ENCODE peak calls at places on chromosomes 13 and 19, in nine cellular contexts. M, S, Q, O, N, E, K, I and B are unnamed samples.

GRCh38 chr13:33721719-33722118 is 96.2 kb upstream of the RFC3 start:
- DNase-seq in Q (no peak), S (no peak), I (peak; percentile 82), M (no peak), N (no peak), E (no peak), O (peak; percentile 82), K (no peak), B (no peak)

GRCh38 chr13:85148009-85148408 is 651.2 kb downstream of the SLITRK6 start:
- DNase-seq in N (no peak), S (peak; percentile 87), E (peak; percentile 5), M (no peak), O (peak; percentile 41), Q (no peak), I (no peak), K (peak; percentile 86), B (no peak)

GRCh38 chr13:36029171-36029570 is 102.0 kb downstream of the DCLK1 start:
- DNase-seq in S (no peak), E (peak; percentile 47), Q (no peak), M (no peak), N (no peak), O (peak; percentile 83), I (peak; percentile 82), K (no peak), B (no peak)

GRCh38 chr13:80168089-80168850 is 172.7 kb downstream of the SPRY2 start:
- DNase-seq in O (peak; percentile 11), K (peak; percentile 49), Q (no peak), S (no peak), I (peak; percentile 17), N (no peak), E (no peak), M (no peak), B (no peak)

GRCh38 chr19:17447704-17448189 is 721 bp downstream of the TMEM221 start:
- DNase-seq in I (no peak), N (no peak), M (no peak), O (no peak), K (no peak), Q (no peak), S (no peak), E (no peak), B (no peak)

GRCh38 chr19:48123907-48124675 is 13.5 kb upstream of the PLA2G4C start:
- DNase-seq in I (peak; percentile 90), O (peak; percentile 31), K (peak; percentile 70), Q (peak; percentile 32), E (peak; percentile 76), N (no peak), S (peak; percentile 78), M (peak; percentile 58), B (no peak)

GRCh38 chr13:77359171-77359570 is 32.3 kb upstream of the MYCBP2 start:
- DNase-seq in N (no peak), K (no peak), O (no peak), E (no peak), M (no peak), Q (no peak), S (no peak), I (peak; percentile 33), B (no peak)

GRCh38 chr13:114303700-114304327 is 10.5 kb upstream of the CHAMP1 start:
- DNase-seq in N (no peak), S (no peak), O (no peak), I (no peak), E (no peak), M (no peak), K (no peak), Q (no peak), B (no peak)

DNA sequence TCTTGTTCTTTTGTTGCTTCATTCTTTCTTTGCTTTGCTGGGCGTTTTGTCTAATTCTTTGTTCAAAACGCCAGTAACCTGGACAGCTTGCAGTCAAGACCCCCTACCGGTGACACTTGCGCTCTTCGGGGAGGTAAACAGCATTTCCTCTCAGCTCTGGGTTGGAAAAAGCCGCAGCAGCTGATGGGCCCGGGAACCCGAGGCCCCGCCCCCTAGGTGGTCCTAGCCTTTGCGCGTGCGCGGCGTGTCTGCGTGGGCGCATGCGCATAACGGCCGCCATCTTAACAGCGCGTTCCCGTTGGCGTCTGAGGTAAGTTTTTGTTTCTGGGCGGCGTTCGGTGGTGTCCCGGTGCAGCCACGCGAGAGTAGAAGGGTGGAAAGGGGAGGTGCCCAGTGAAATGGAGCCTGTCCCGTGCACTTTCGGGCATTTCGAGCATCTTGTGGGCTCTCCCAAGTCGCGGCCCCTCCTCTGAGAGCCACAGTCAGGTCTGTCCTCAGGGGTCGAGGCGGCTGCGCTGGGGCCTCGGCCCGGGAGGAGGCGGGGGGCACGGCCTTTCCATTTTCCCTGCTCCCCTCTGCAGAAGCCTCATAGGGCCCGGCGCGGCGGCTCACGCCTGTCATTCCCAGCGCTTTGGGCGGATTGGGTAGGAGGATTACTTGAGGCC is at the start of gene ZNF559:
- DNase-seq in Q (peak; percentile 96), S (peak; percentile 97), M (peak; percentile 94), O (peak; percentile 98), I (peak; percentile 98), K (peak; percentile 96), E (peak; percentile 95), N (peak; percentile 89), B (peak; percentile 95)
- TF ChIP-seq CTCF in Q (peak; percentile 67), S (peak; percentile 52), M (peak; percentile 17), O (peak; percentile 51), I (peak; percentile 31), K (peak; percentile 43), E (no peak), N (no peak), B (peak; percentile 63)

GRCh38 chr19:6313398-6313969 is 19.9 kb downstream of the ACER1 start:
- DNase-seq in I (no peak), N (no peak), Q (no peak), K (no peak), S (no peak), O (no peak), E (no peak), M (no peak), B (no peak)

GRCh38 chr19:6312018-6312417 is 21.4 kb downstream of the ACER1 start:
- DNase-seq in Q (no peak), S (no peak), M (no peak), O (no peak), K (no peak), E (no peak), I (no peak), N (no peak), B (no peak)
- TF ChIP-seq CTCF in Q (no peak), S (peak; percentile 17), M (no peak), O (peak; percentile 22), K (no peak), E (no peak), I (no peak), N (no peak), B (no peak)

DNA sequence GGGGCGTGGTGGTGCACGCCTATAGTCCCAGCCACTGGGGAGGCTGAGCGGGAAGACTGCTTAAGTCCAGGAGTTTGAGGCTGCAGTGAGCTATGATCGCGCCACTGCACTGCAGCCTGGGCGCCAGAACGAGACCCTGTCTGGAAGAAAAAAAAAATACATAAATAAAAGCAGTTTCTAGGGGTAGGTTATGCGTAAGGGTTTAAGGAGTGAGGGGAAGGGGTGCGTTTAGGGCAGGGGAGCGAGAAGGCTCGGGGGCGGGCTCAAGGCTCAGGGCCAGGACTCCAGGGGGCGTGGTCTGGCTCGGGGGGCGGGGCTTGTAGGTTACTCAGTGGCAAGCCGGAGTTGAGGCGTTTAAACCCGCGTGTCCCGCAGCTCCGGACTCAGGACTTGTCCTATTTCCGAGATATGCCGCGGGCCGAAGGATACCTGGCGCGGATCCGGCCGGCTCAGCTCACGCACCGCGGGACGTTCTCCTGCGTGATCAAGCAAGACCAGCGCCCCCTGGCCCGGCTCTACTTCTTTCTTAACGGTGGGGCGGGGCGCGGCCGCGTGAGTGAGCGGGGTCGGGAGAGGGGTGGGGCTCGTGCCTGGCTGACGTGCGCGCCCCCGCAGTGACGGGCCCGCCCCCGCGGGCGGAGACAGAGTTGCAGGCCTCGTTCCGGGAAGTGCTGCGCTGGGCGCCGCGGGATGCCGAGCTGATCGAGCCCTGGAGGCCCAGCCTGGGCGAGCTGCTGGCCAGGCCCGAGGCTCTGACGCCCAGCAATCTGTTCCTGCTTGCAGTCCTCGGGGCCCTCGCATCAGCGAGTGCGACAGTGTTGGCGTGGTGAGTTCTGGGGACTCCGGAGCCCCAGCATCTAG is 10.8 kb downstream of the SPACA6 start:
- DNase-seq in S (peak; percentile 97), N (peak; percentile 97), O (peak; percentile 98), K (peak; percentile 96), Q (peak; percentile 93), E (peak; percentile 95), I (peak; percentile 92), M (peak; percentile 98), B (peak; percentile 98)
- TF ChIP-seq CTCF in S (peak; percentile 65), N (no peak), O (peak; percentile 62), K (peak; percentile 62), Q (peak; percentile 64), E (no peak), I (peak; percentile 40), M (peak; percentile 46), B (peak; percentile 79)

GRCh38 chr13:74015137-74015536 is 119.1 kb downstream of the KLF12 start:
- DNase-seq in M (no peak), O (peak; percentile 31), S (no peak), Q (no peak), K (no peak), N (no peak), E (peak; percentile 3), I (peak; percentile 41), B (no peak)
- TF ChIP-seq CTCF in M (no peak), O (peak; percentile 36), S (peak; percentile 41), Q (peak; percentile 58), K (peak; percentile 43), N (no peak), E (peak; percentile 19), I (peak; percentile 30), B (peak; percentile 63)

DNA sequence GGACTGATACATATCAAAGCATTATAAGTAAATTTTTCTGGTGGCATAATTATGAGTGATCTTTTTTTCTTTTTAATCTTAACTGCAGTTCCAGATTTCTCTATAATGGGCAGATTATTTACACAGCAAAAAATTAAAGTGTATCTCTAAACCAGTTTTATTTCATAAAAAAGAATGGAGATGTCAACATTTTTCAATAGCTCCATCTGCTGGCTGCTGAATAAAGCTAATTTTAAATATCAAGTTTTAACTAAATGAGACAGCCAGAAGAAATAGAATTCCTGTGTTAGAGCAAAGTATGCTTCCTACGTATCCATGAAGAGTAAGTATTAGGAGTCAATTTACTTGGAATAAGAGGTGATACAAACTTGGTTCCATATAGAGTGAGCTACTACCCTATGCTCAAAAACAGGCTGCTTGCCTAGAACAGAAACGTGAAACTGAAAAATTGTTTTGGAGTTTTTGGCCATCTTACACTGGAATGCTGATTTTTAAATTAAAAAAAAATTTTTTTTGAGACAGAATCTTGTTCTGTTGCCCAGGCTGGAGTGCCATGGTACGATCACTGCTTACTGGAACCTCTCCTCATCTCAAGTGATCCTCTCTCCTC is 5.0 kb upstream of the PDS5B start:
- DNase-seq in S (peak; percentile 8), N (no peak), E (peak; percentile 27), M (peak; percentile 34), K (peak; percentile 54), Q (no peak), O (peak; percentile 67), I (peak; percentile 61), B (no peak)
- TF ChIP-seq CTCF in S (peak; percentile 63), N (peak; percentile 22), E (peak; percentile 36), M (peak; percentile 56), K (peak; percentile 70), Q (peak; percentile 71), O (peak; percentile 60), I (peak; percentile 50), B (peak; percentile 91)

GRCh38 chr13:73171926-73172325 is 113.1 kb downstream of the KLF5 start:
- DNase-seq in S (no peak), M (no peak), N (no peak), K (no peak), I (peak; percentile 57), O (peak; percentile 47), Q (no peak), E (no peak), B (no peak)
- TF ChIP-seq CTCF in S (peak; percentile 5), M (no peak), N (no peak), K (no peak), I (peak; percentile 25), O (peak; percentile 16), Q (no peak), E (no peak), B (no peak)

GRCh38 chr13:54536112-54536511 is 1507.5 kb downstream of the OLFM4 start:
- DNase-seq in S (peak; percentile 39), N (no peak), I (peak; percentile 0), O (no peak), K (peak; percentile 36), E (peak; percentile 18), M (no peak), Q (no peak), B (no peak)
- TF ChIP-seq CTCF in S (peak; percentile 60), N (no peak), I (no peak), O (no peak), K (peak; percentile 50), E (no peak), M (no peak), Q (peak; percentile 39), B (peak; percentile 69)